ENCODE peak calls at places on chromosome 16, in five cellular contexts. T is transverse colon, X is pancreas, C is tibial artery, Y is HL-60. O is an unnamed sample. For H3K27me3, the result is how much of the 10 kb centered on the place peaks cover.

GRCh38 chr16:27378871-27379580 is 22.9 kb upstream of the IL21R start:
- DNase-seq in C (peak), X (no peak), T (no peak), Y (no peak), O (no peak)

GRCh38 chr16:4699030-4699556 is 5.7 kb downstream of the NUDT16L1 start:
- DNase-seq in X (peak), C (no peak), Y (no peak), T (no peak), O (no peak)

GRCh38 chr16:65500007-65500406 is 378.1 kb upstream of the CDH11 start:
- DNase-seq in T (no peak), Y (no peak), X (no peak), C (no peak), O (no peak)

GRCh38 chr16:87198328-87198731 is 118.9 kb downstream of the C16orf95 start:
- DNase-seq in Y (no peak), T (no peak), C (no peak), X (no peak), O (no peak)

GRCh38 chr16:56667581-56668571 is at the start of gene MT1G:
- DNase-seq in T (peak), X (peak), Y (peak), C (peak), O (peak)

GRCh38 chr16:54829691-54830090 is 101.0 kb upstream of the IRX5 start:
- DNase-seq in T (no peak), Y (no peak), C (no peak), X (peak), O (no peak)

GRCh38 chr16:1564325-1564724 is 30.9 kb downstream of the TMEM204 start:
- DNase-seq in T (no peak), X (no peak), Y (no peak), C (no peak), O (no peak)

GRCh38 chr16:83717814-83718213 is 90.0 kb upstream of the HSBP1 start:
- DNase-seq in C (no peak), X (no peak), Y (no peak), T (no peak), O (no peak)

GRCh38 chr16:89700649-89701424 is 668 bp downstream of the SPATA2L start:
- DNase-seq in C (no peak), X (peak), Y (no peak), T (peak), O (peak)

GRCh38 chr16:66427036-66427446 is at the start of gene BEAN1:
- DNase-seq in X (peak), Y (no peak), T (no peak), C (no peak), O (no peak)

GRCh38 chr16:71230122-71230845 is at the start of gene HYDIN:
- DNase-seq in C (no peak), X (peak), Y (no peak), T (peak), O (peak)

GRCh38 chr16:87733190-87733589 is 32.6 kb downstream of the KLHDC4 start:
- DNase-seq in X (no peak), C (no peak), T (peak), Y (no peak), O (no peak)

GRCh38 chr16:48909231-48909630 is 299.3 kb upstream of the N4BP1 start:
- DNase-seq in Y (no peak), T (no peak), X (no peak), C (no peak), O (no peak)

GRCh38 chr16:84868829-84869457 is 49.2 kb downstream of the CRISPLD2 start:
- DNase-seq in T (no peak), C (no peak), Y (no peak), X (no peak), O (no peak)

GRCh38 chr16:3009568-3010390 is 2.9 kb upstream of the CLDN9 start:
- DNase-seq in Y (no peak), C (no peak), T (peak), X (peak), O (peak)

GRCh38 chr16:6019490-6019991 is 921.9 kb upstream of the EEF2KMT start:
- DNase-seq in Y (no peak), X (peak), T (no peak), C (no peak), O (no peak)

GRCh38 chr16:3945751-3946603 is 65.5 kb upstream of the CREBBP start:
- DNase-seq in C (no peak), Y (no peak), T (peak), X (no peak), O (peak)

GRCh38 chr16:56199164-56199563 is 7.9 kb downstream of the GNAO1 start:
- DNase-seq in T (no peak), X (no peak), Y (no peak), C (no peak), O (no peak)

GRCh38 chr16:48047755-48048154 is 108.0 kb downstream of the ABCC12 start:
- DNase-seq in T (no peak), X (no peak), C (no peak), Y (no peak), O (no peak)

GRCh38 chr16:1870365-1871082 is 1.4 kb downstream of the MEIOB start:
- DNase-seq in X (no peak), Y (no peak), T (no peak), C (no peak), O (peak)

GRCh38 chr16:58027341-58028167 is 2.0 kb downstream of the MMP15 start:
- DNase-seq in C (no peak), Y (no peak), T (peak), X (peak), O (peak)

GRCh38 chr16:51573191-51573590 is 422.1 kb upstream of the SALL1 start:
- DNase-seq in X (no peak), T (no peak), Y (no peak), C (no peak), O (no peak)

GRCh38 chr16:4239682-4240175 is 2.2 kb downstream of the SRL start:
- DNase-seq in C (no peak), Y (no peak), X (no peak), T (no peak), O (no peak)

GRCh38 chr16:48452991-48453760 is 68.0 kb upstream of the SIAH1 start:
- DNase-seq in C (no peak), T (no peak), X (no peak), Y (no peak), O (no peak)

DNA sequence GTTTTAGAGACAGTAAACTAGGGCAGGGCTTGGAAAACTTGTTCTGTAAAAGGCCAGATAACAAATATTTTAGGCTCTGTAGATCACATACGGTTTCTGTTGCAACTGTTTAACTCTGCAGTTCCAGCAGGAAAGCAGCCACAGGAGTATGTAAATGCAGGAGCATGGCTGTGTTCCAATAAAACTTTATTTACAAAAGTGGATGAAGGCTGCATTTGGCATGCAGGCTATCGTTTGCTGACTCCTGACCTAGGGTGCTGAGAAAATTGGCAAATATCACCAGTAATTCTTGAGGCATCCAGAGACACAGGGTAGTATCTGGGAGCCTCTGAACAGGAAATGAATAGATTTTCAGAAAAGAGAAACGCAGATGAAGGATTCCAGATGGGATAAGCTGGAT is 274.0 kb downstream of the MAF start:
- DNase-seq in C (no peak), T (no peak), Y (no peak), X (no peak), O (no peak)
- H3K27me3 ChIP-seq in C (under half), T (under half), Y (under half), X (under half), O (under half)

GRCh38 chr16:11915644-11916523 is at the start of gene GSPT1:
- DNase-seq in Y (peak), T (peak), C (peak), X (peak), O (peak)
- H3K27ac ChIP-seq in Y (peak), T (peak), C (peak), X (peak), O (peak)

GRCh38 chr16:11914759-11915643 is 755 bp downstream of the GSPT1 start:
- DNase-seq in C (no peak), X (peak), T (peak), Y (peak), O (peak)

GRCh38 chr16:11916524-11917285 is 949 bp upstream of the GSPT1 start:
- DNase-seq in X (no peak), C (no peak), Y (no peak), T (peak), O (no peak)

GRCh38 chr16:11914210-11914758 is 1.5 kb downstream of the GSPT1 start:
- DNase-seq in Y (no peak), C (no peak), T (no peak), X (no peak), O (no peak)

GRCh38 chr16:11909653-11910551 is 5.9 kb downstream of the GSPT1 start:
- DNase-seq in T (no peak), X (no peak), C (no peak), Y (no peak), O (no peak)

DNA sequence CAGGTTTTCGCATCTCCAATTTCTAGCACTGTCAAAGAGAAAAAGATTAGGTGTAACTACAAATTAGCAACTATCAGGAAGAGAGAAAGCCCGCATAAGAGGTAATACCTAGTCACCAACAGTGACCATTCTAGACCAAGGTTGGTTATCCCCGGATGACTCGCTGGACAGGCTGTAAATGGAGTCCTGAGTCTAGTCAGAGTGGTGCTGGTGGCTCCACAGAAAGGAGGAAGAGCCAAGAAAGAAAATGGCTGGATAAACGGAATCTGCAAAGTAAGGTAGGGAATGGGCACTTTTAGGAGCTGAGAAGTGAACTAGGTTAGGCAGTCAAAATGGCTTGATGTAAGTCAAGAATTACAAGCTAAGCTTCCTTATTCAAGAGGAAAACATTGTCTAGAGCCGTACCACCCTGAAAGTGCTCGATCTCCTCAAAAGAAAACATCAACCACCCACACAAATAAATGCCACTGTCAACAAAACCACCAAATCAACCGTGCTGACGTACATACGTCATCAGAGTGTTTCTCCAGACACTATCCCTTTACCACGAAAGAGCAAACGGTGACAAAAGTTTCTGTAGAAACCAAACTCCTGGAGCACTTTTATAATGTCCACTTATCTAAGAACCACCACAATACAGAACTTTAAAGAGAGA is 2.2 kb downstream of the GSPT1 start:
- DNase-seq in C (no peak), X (no peak), T (no peak), Y (no peak), O (no peak)
- H3K4me3 ChIP-seq in C (peak), X (no peak), T (no peak), Y (peak), O (peak)

DNA sequence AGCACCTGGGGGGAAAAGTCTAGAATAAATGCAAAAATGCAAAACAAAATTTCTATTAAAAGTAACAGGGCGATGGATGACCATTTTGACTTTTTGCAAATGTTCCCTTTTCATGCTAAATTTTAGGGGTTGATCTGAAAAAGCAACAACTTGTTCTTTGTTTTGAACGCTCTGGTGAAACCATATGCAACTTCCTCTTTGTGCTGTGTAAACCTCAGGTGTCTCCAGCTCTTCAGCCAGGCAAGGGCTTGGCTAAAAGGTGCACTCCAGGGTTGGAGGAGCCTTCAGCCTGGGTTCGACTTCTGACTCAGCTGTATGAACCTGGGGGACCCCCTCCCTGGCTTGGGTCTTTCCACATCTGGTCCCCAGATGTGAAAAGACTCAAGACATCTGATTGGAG is 9.5 kb downstream of the IRF8 start:
- DNase-seq in C (no peak), X (no peak), T (no peak), Y (no peak), O (no peak)
- H3K27me3 ChIP-seq in C (under half), X (under half), T (under half), Y (under half), O (under half)

DNA sequence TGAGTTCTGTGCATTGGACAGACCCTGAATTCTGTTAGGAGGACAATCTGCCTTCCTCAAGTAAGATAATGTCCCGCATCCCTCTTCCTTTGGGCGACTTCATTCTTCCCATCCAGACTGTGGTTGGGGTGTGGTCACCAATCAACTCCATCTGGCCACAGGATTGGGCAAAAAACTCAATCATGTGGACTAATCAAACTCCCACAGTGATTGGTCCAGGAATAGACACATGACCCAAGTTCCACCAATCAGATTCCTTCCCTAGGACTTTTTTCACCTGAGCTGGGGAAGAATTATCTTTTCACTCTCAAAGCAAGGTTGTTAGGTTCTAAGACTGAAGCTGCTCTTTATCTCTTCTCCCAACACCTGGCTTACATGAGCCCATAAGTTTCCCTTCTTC is 13.2 kb upstream of the NKD1 start:
- DNase-seq in C (no peak), T (no peak), Y (no peak), X (no peak), O (no peak)
- H3K27ac ChIP-seq in C (no peak), T (no peak), Y (no peak), X (no peak), O (no peak)

O was measured in upper lobe of right lung.